ENCODE peak calls at places on chromosomes 1 and 21, in four cellular contexts. One of them, this sample, is unnamed.

GRCh38 chr1:114087495-114087894 is 66.2 kb downstream of the SYT6 start:
- DNase-seq in AG08396: no peak
- DNase-seq in GM13977: no peak
- DNase-seq in ascending aorta: no peak
- DNase-seq in this sample: no peak

GRCh38 chr1:234933475-234933874 is 195.2 kb downstream of the TOMM20 start:
- DNase-seq in GM13977: peak
- DNase-seq in AG08396: peak
- DNase-seq in ascending aorta: peak
- DNase-seq in this sample: no peak

GRCh38 chr1:245683377-245683716 is 528.6 kb downstream of the KIF26B start:
- DNase-seq in GM13977: no peak
- DNase-seq in ascending aorta: peak
- DNase-seq in AG08396: no peak
- DNase-seq in this sample: peak

GRCh38 chr21:14699433-14700410 is 153.6 kb upstream of the SAMSN1 start:
- DNase-seq in ascending aorta: no peak
- DNase-seq in GM13977: no peak
- DNase-seq in AG08396: no peak
- DNase-seq in this sample: no peak

GRCh38 chr1:63642901-63643300 is 49.7 kb downstream of the PGM1 start:
- DNase-seq in GM13977: no peak
- DNase-seq in AG08396: no peak
- DNase-seq in ascending aorta: no peak
- DNase-seq in this sample: no peak

GRCh38 chr1:53321366-53321765 is 6.5 kb downstream of the LRP8 start:
- DNase-seq in AG08396: no peak
- DNase-seq in ascending aorta: no peak
- DNase-seq in GM13977: no peak
- DNase-seq in this sample: no peak

GRCh38 chr1:4675454-4676186 is 21.2 kb downstream of the AJAP1 start:
- DNase-seq in GM13977: no peak
- DNase-seq in AG08396: no peak
- DNase-seq in ascending aorta: no peak
- DNase-seq in this sample: no peak

GRCh38 chr1:243414152-243414494 is 158.3 kb downstream of the SDCCAG8 start:
- DNase-seq in AG08396: no peak
- DNase-seq in ascending aorta: no peak
- DNase-seq in GM13977: no peak
- DNase-seq in this sample: no peak

GRCh38 chr1:209105769-209106168 is 477.7 kb upstream of the CAMK1G start:
- DNase-seq in GM13977: no peak
- DNase-seq in AG08396: no peak
- DNase-seq in ascending aorta: no peak
- DNase-seq in this sample: no peak

GRCh38 chr21:35257413-35257812 is 208.3 kb upstream of the RUNX1 start:
- DNase-seq in GM13977: no peak
- DNase-seq in ascending aorta: peak
- DNase-seq in AG08396: peak
- DNase-seq in this sample: peak

GRCh38 chr1:204453141-204453772 is 41.3 kb downstream of the PIK3C2B start:
- DNase-seq in GM13977: peak
- DNase-seq in ascending aorta: no peak
- DNase-seq in AG08396: no peak
- DNase-seq in this sample: no peak

GRCh38 chr1:162151900-162152829 is 82.7 kb downstream of the NOS1AP start:
- DNase-seq in GM13977: peak
- DNase-seq in AG08396: no peak
- DNase-seq in ascending aorta: no peak
- DNase-seq in this sample: peak

GRCh38 chr1:176692431-176692830 is 229.5 kb downstream of the PAPPA2 start:
- DNase-seq in AG08396: no peak
- DNase-seq in GM13977: no peak
- DNase-seq in ascending aorta: no peak
- DNase-seq in this sample: no peak